ENCODE peak calls at places on chromosomes 6 and 20, in ten cellular contexts. M, H, G, T, P, Y, Z, S, W and I are unnamed samples.

GRCh38 chr6:108876929-108877775 is 28.9 kb downstream of the ARMC2 start:
- DNase-seq in M (no peak), H (no peak), G (no peak), T (no peak), P (peak; percentile 94), Y (peak; percentile 90), Z (no peak), S (peak; percentile 86), W (peak; percentile 92), I (no peak)

GRCh38 chr6:24910850-24911712 is 24.7 kb downstream of the RIPOR2 start:
- DNase-seq in M (peak; percentile 38), H (peak; percentile 80), G (peak; percentile 37), T (peak; percentile 66), P (peak; percentile 30), Y (peak; percentile 37), Z (peak; percentile 80), S (peak; percentile 73), W (peak; percentile 72), I (peak; percentile 25)

GRCh38 chr6:151589667-151590066 is 95.8 kb downstream of the CCDC170 start:
- DNase-seq in M (no peak), H (no peak), G (no peak), T (no peak), P (no peak), Y (no peak), Z (no peak), S (no peak), W (no peak), I (no peak)

GRCh38 chr6:15205321-15205720 is 40.5 kb upstream of the JARID2 start:
- DNase-seq in M (no peak), H (no peak), G (no peak), T (no peak), P (no peak), Y (no peak), Z (no peak), S (no peak), W (no peak), I (no peak)

GRCh38 chr6:57294829-57295228 is 22.6 kb upstream of the PRIM2 start:
- DNase-seq in M (no peak), H (no peak), G (no peak), T (no peak), P (no peak), Y (peak; percentile 68), Z (no peak), S (peak; percentile 43), W (peak; percentile 67), I (no peak)

GRCh38 chr6:47308674-47309325 is 905 bp downstream of the TNFRSF21 start:
- DNase-seq in M (peak; percentile 17), H (peak; percentile 35), G (no peak), T (peak; percentile 13), P (no peak), Y (peak; percentile 38), Z (peak; percentile 49), S (peak; percentile 33), W (no peak), I (peak; percentile 39)

GRCh38 chr20:33490023-33490933 is at the start of gene CBFA2T2:
- DNase-seq in M (no peak), H (no peak), G (no peak), T (no peak), P (peak; percentile 59), Y (peak; percentile 65), Z (no peak), S (peak; percentile 75), W (peak; percentile 68), I (no peak)

GRCh38 chr20:63345328-63346100 is 15.6 kb downstream of the CHRNA4 start:
- DNase-seq in M (no peak), H (no peak), G (no peak), T (peak; percentile 15), P (no peak), Y (no peak), Z (no peak), S (peak; percentile 64), W (no peak), I (no peak)

GRCh38 chr6:13004610-13005009 is 288.0 kb downstream of the PHACTR1 start:
- DNase-seq in M (no peak), H (no peak), G (peak; percentile 60), T (no peak), P (no peak), Y (no peak), Z (peak; percentile 23), S (no peak), W (no peak), I (no peak)

GRCh38 chr6:13710552-13711383 is 867 bp downstream of the RANBP9 start:
- DNase-seq in M (peak; percentile 45), H (peak; percentile 20), G (peak; percentile 66), T (peak; percentile 10), P (peak; percentile 41), Y (no peak), Z (peak; percentile 64), S (peak; percentile 51), W (peak; percentile 74), I (peak; percentile 57)

GRCh38 chr6:48486876-48487275 is 375.9 kb upstream of the PTCHD4 start:
- DNase-seq in M (no peak), H (no peak), G (no peak), T (no peak), P (no peak), Y (no peak), Z (no peak), S (no peak), W (no peak), I (no peak)

GRCh38 chr6:158611600-158612041 is 32.9 kb downstream of the DYNLT1 start:
- DNase-seq in M (peak; percentile 25), H (no peak), G (no peak), T (no peak), P (no peak), Y (no peak), Z (no peak), S (no peak), W (no peak), I (no peak)

GRCh38 chr20:58891686-58892125 is 39.2 kb downstream of the GNAS start:
- DNase-seq in M (no peak), H (peak; percentile 57), G (peak; percentile 70), T (no peak), P (peak; percentile 38), Y (peak; percentile 45), Z (peak; percentile 79), S (peak; percentile 63), W (peak; percentile 74), I (peak; percentile 75)

GRCh38 chr20:44231713-44232468 is 15.2 kb upstream of the GDAP1L1 start:
- DNase-seq in M (no peak), H (no peak), G (peak; percentile 15), T (no peak), P (no peak), Y (no peak), Z (peak; percentile 86), S (no peak), W (no peak), I (peak; percentile 36)

GRCh38 chr20:54170026-54170471 is 3.7 kb downstream of the CYP24A1 start:
- DNase-seq in M (no peak), H (no peak), G (no peak), T (no peak), P (no peak), Y (no peak), Z (no peak), S (no peak), W (no peak), I (no peak)

GRCh38 chr20:47754946-47755652 is 30.2 kb downstream of the SULF2 start:
- DNase-seq in M (no peak), H (no peak), G (no peak), T (no peak), P (no peak), Y (no peak), Z (no peak), S (no peak), W (no peak), I (no peak)

GRCh38 chr20:36116813-36117441 is 37.6 kb upstream of the EPB41L1 start:
- DNase-seq in M (no peak), H (no peak), G (peak; percentile 36), T (no peak), P (no peak), Y (peak; percentile 35), Z (no peak), S (peak; percentile 41), W (no peak), I (no peak)

GRCh38 chr20:32820000-32820697 is 395 bp downstream of the MAPRE1 start:
- DNase-seq in M (peak; percentile 95), H (peak; percentile 68), G (peak; percentile 83), T (peak; percentile 71), P (peak; percentile 70), Y (peak; percentile 42), Z (peak; percentile 91), S (peak; percentile 79), W (no peak), I (peak; percentile 91)

GRCh38 chr6:89694428-89694827 is 55.9 kb upstream of the LYRM2 start:
- DNase-seq in M (no peak), H (no peak), G (no peak), T (no peak), P (no peak), Y (no peak), Z (no peak), S (no peak), W (no peak), I (no peak)